ENCODE peak calls at places on chromosomes 5 and 9, in seven cellular contexts. U, Y, I, Z, A, D and N are unnamed samples.
A peak's percentile ranks its signal among the peaks of the same experiment; 100 is the strongest.

GRCh38 chr5:28523887-28524637 is 1485.7 kb upstream of the CDH9 start:
- DNase-seq in A (no peak), Y (no peak), Z (no peak), I (no peak), U (no peak), D (peak; percentile 16), N (no peak)

GRCh38 chr9:133443982-133444381 is 15.8 kb upstream of the CACFD1 start:
- DNase-seq in Z (no peak), A (no peak), I (no peak), D (no peak), Y (no peak), U (no peak), N (no peak)

GRCh38 chr5:9046756-9047481 is 499.0 kb downstream of the SEMA5A start:
- DNase-seq in Y (no peak), D (no peak), I (no peak), A (no peak), Z (no peak), U (no peak), N (no peak)

GRCh38 chr5:6730407-6730806 is 17.2 kb downstream of the TENT4A start:
- DNase-seq in U (no peak), Y (no peak), A (no peak), Z (no peak), D (no peak), I (no peak), N (no peak)

GRCh38 chr5:81232449-81233079 is 558 bp upstream of the CKMT2 start:
- DNase-seq in Y (no peak), Z (no peak), D (no peak), I (no peak), U (no peak), A (no peak), N (no peak)

GRCh38 chr5:139495644-139496435 is 13.3 kb upstream of the STING1 start:
- DNase-seq in U (no peak), Y (no peak), Z (no peak), D (no peak), A (no peak), I (no peak), N (no peak)

GRCh38 chr9:38244971-38245370 is 147.5 kb upstream of the ALDH1B1 start:
- DNase-seq in Z (no peak), U (no peak), Y (no peak), D (no peak), I (no peak), A (no peak), N (no peak)

GRCh38 chr5:74894351-74894750 is 28.2 kb upstream of the FAM169A start:
- DNase-seq in Z (no peak), D (no peak), I (no peak), Y (no peak), U (no peak), A (no peak), N (no peak)

GRCh38 chr5:82058710-82059109 is 86.9 kb downstream of the ATG10 start:
- DNase-seq in Y (no peak), U (no peak), Z (no peak), I (no peak), A (no peak), D (no peak), N (no peak)

GRCh38 chr9:90854637-90855036 is 53.0 kb downstream of the SYK start:
- DNase-seq in Y (no peak), U (no peak), I (no peak), D (no peak), Z (no peak), A (no peak), N (no peak)

GRCh38 chr5:135551593-135552447 is 16.1 kb upstream of the NEUROG1 start:
- DNase-seq in D (peak; percentile 75), A (peak; percentile 76), I (peak; percentile 79), U (peak; percentile 58), Z (peak; percentile 65), Y (peak; percentile 55), N (peak; percentile 42)

GRCh38 chr5:96855041-96855872 is 21.0 kb upstream of the ERAP2 start:
- DNase-seq in D (no peak), Z (no peak), U (no peak), Y (no peak), A (no peak), I (no peak), N (no peak)

GRCh38 chr5:168842571-168843205 is 263.5 kb upstream of the PANK3 start:
- DNase-seq in I (no peak), Z (no peak), U (no peak), D (no peak), Y (no peak), A (no peak), N (no peak)

DNA sequence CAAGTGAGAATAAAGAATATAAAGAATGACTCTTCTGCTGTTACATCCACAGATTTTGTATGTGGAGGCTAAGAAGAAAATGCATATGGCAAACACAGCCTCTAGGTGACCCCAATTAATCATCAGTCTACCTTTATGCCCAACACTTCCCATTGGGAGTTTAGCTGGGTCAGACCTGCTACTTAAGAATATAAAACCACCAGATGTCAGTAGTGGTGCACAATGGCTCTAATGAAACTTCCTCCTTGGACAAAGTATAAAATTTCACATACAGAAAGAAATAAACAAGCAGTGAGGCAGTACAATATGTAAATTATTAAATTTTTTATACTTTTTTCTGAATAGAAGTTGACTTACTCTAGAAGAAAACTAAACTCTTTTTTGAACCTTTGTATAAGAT is 539.9 kb downstream of the BRINP1 start:
- DNase-seq in D (peak; percentile 3), A (no peak), Z (no peak), I (no peak), Y (no peak), U (no peak), N (no peak)
- TF ChIP-seq CTCF in D (no peak), A (no peak), Z (peak; percentile 26), I (no peak), Y (no peak), U (peak; percentile 42), N (no peak)

GRCh38 chr5:178247481-178248456 is 15.2 kb upstream of the PHYKPL start:
- DNase-seq in D (no peak), I (no peak), U (no peak), Y (peak; percentile 62), A (no peak), Z (no peak), N (no peak)
- TF ChIP-seq CTCF in D (no peak), I (no peak), U (peak; percentile 21), Y (no peak), A (no peak), Z (no peak), N (no peak)

GRCh38 chr5:177496111-177497010 is 1.0 kb downstream of the PDLIM7 start:
- DNase-seq in D (peak; percentile 86), I (peak; percentile 88), Y (no peak), A (peak; percentile 78), Z (no peak), U (peak; percentile 54), N (no peak)
- TF ChIP-seq CTCF in D (no peak), I (no peak), Y (no peak), A (no peak), Z (no peak), U (peak; percentile 39), N (no peak)

DNA sequence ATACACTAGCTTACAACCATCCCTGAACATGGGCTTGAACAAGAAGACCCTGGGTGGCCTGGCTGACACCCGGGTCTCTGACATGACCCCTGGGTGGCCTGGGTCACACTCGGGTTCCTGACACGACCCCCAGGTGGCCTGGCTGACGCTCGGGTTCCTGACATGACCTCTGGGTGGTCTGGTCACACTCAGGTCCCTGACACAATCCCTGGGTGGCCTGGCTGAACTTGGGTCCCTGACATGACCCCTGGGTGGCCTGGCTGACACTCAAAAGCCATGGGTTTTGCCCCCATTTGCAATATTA is 38.0 kb downstream of the PRRT1B start:
- DNase-seq in Y (no peak), A (no peak), Z (no peak), I (no peak), U (no peak), D (no peak), N (no peak)
- TF ChIP-seq CTCF in Y (no peak), A (no peak), Z (no peak), I (no peak), U (no peak), D (no peak), N (no peak)

DNA sequence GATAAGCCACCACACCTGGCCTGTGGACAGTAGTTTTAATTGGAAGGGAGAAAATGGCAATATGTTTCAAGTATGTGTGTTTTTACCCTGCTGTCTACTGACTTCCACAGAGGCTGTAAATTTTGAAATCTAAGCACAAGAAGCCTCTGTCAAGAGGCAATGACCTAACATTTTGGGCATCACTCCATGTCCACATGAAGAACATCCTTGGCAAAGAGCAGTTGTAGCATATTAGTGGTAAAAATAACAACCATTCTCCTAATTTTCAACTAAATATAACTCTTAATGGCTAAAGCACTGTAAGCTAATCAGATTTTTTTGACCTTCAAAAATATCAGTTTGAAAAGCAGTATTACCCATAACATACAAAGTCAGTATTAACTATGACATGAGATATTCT is 100.3 kb upstream of the APC start:
- DNase-seq in I (no peak), Y (no peak), Z (no peak), A (no peak), U (no peak), D (no peak), N (no peak)
- TF ChIP-seq CTCF in I (no peak), Y (no peak), Z (no peak), A (no peak), U (no peak), D (no peak), N (no peak)

GRCh38 chr5:71658916-71659661 is 60.0 kb upstream of the CARTPT start:
- DNase-seq in U (no peak), I (no peak), Z (no peak), A (no peak), D (peak; percentile 33), Y (no peak), N (no peak)
- TF ChIP-seq CTCF in U (peak; percentile 63), I (no peak), Z (no peak), A (peak; percentile 5), D (peak; percentile 31), Y (no peak), N (no peak)